ENCODE peak calls at places on chromosomes 3 and 15, in ten cellular contexts. M is fibroblast of lung; G is left lung; E is pancreas; T is endodermal cell; L is uterus; F is thoracic aorta; I is psoas muscle; P is CD8-positive, alpha-beta T cell; B is IMR-90. J is an unnamed sample. For H3K4me1 and H3K36me3, the result is how much of the 10 kb centered on the place peaks cover.

GRCh38 chr3:51933471-51934138 is 8.1 kb downstream of the RRP9 start:
- DNase-seq in M (no peak), G (no peak), E (no peak), T (no peak), L (no peak), F (no peak), I (no peak), P (no peak), B (no peak), J (no peak)

GRCh38 chr3:77468408-77469045 is 428.6 kb downstream of the ROBO2 start:
- DNase-seq in M (peak), G (no peak), E (no peak), T (no peak), L (no peak), F (no peak), I (no peak), P (no peak), B (no peak), J (no peak)

GRCh38 chr3:160413613-160414248 is 14.3 kb downstream of the SMC4 start:
- DNase-seq in M (peak), G (no peak), E (peak), T (peak), L (peak), F (no peak), I (peak), P (peak), B (peak), J (peak)

GRCh38 chr3:112681822-112682325 is 40.9 kb upstream of the CCDC80 start:
- DNase-seq in M (peak), G (no peak), E (no peak), T (no peak), L (no peak), F (no peak), I (no peak), P (no peak), B (peak), J (no peak)

GRCh38 chr3:112373924-112374323 is 41.0 kb downstream of the CD200 start:
- DNase-seq in M (no peak), G (no peak), E (no peak), T (no peak), L (no peak), F (no peak), I (no peak), P (no peak), B (no peak), J (no peak)

GRCh38 chr3:14154242-14154641 is 24.2 kb downstream of the XPC start:
- DNase-seq in M (no peak), G (no peak), E (no peak), T (peak), L (no peak), F (no peak), I (no peak), P (no peak), B (no peak), J (no peak)

GRCh38 chr3:112030911-112031310 is 3.6 kb upstream of the TMPRSS7 start:
- DNase-seq in M (no peak), G (no peak), E (no peak), T (no peak), L (no peak), F (no peak), I (no peak), P (no peak), B (no peak), J (no peak)

GRCh38 chr3:52430416-52430810 is 14.5 kb downstream of the SEMA3G start:
- DNase-seq in M (no peak), G (no peak), E (no peak), T (no peak), L (no peak), F (no peak), I (no peak), P (no peak), B (no peak), J (no peak)

GRCh38 chr3:139281512-139282196 is 62.2 kb upstream of the MRPS22 start:
- DNase-seq in M (no peak), G (no peak), E (no peak), T (no peak), L (no peak), F (no peak), I (no peak), P (no peak), B (no peak), J (no peak)

GRCh38 chr3:140910860-140911259 is 30.8 kb upstream of the SLC25A36 start:
- DNase-seq in M (peak), G (no peak), E (no peak), T (peak), L (no peak), F (no peak), I (no peak), P (no peak), B (peak), J (no peak)

GRCh38 chr3:108008931-108009635 is 81.7 kb downstream of the CD47 start:
- DNase-seq in M (no peak), G (no peak), E (no peak), T (no peak), L (no peak), F (no peak), I (no peak), P (no peak), B (peak), J (no peak)

GRCh38 chr15:41269887-41270286 is 38.8 kb downstream of the CHP1 start:
- DNase-seq in M (no peak), G (no peak), E (no peak), T (no peak), L (no peak), F (no peak), I (no peak), P (no peak), B (no peak), J (no peak)

GRCh38 chr15:35557544-35557943 is 11.6 kb upstream of the DPH6 start:
- DNase-seq in M (peak), G (no peak), E (no peak), T (no peak), L (no peak), F (no peak), I (no peak), P (no peak), B (peak), J (no peak)

GRCh38 chr15:45884289-45884688 is 249.5 kb downstream of the SQOR start:
- DNase-seq in M (no peak), G (no peak), E (no peak), T (no peak), L (no peak), F (no peak), I (no peak), P (no peak), B (no peak), J (no peak)

GRCh38 chr3:27729325-27729724 is 7.2 kb upstream of the EOMES start:
- DNase-seq in M (no peak), G (no peak), E (no peak), T (peak), L (no peak), F (no peak), I (no peak), P (no peak), B (no peak), J (no peak)

GRCh38 chr15:85482896-85483295 is 102.5 kb downstream of the AKAP13 start:
- DNase-seq in M (peak), G (no peak), E (no peak), T (no peak), L (no peak), F (no peak), I (no peak), P (no peak), B (peak), J (no peak)

DNA sequence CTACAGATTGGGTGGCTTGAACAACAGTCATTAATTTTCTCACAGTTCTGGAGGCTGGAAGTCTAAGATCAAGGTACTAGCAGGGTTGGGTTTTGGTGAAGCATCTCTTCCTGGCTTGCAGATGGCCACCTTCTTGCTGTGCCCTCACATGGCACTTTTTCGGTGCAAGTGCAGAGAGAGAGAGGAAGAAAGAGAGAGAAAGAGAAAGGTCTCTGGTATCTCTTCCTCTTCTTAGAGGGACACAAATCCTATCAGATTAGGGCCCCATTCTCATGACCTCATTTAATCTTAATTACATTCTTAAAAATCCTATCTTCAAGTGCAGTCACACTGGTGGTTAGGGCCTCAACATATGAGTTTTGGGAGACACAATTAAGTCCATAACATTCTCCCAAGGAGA is 167.1 kb downstream of the NFKBIZ start:
- DNase-seq in M (no peak), G (no peak), E (no peak), T (no peak), L (no peak), F (no peak), I (no peak), P (no peak), B (no peak), J (no peak)
- H3K4me1 ChIP-seq in M (under half), G (under half), E (under half), T (under half), L (under half), F (under half), I (under half), P (under half), B (under half), J (under half)

DNA sequence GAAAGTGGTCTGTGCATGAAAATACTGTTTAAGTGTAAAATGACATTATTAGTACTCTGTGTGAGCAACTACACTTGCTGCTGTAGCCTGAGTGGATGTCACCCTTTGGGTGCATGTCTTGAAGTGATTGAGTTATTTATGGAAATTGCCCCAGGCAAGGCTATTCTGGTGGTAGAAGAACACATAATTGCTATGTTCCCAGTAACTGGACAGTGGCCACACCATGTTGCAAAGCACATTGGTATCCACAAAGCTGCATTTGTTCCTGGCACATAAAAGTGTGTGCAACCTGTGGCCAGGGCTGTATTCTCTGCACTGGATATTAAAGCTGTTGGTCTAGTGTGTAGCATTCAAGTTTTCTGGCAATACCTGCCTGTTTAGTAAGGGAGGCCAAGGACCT is 23.8 kb downstream of the MTMR14 start:
- DNase-seq in M (no peak), G (no peak), E (no peak), T (no peak), L (no peak), F (no peak), I (no peak), P (no peak), B (no peak), J (no peak)
- H3K36me3 ChIP-seq in M (under half), G (under half), E (under half), T (half or more), L (under half), F (half or more), I (under half), P (half or more), B (half or more), J (half or more)

DNA sequence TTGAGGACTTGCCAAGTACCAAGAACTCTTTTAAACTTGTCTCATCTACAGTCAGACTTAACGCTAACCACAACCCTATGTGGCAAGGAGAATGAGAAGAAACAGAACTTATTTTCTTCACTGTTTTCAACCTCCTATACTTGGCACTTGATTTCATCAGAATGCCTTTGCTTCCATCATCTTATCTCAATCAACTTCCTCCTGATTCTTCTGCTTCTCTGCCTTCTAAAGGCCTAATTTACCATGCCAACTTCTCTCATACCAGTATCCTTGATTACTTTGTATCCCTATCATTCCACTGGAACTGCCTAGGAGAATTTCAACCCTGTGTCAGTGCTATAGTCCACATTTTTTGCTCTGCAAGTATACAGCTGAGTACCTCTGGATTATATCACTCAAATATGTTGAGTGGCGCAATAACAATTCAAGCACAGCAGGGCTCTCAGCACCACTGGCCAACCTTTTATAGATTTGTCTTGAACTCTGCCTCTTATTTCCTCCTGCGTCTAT is 413.6 kb downstream of the ROBO1 start:
- DNase-seq in M (no peak), G (no peak), E (no peak), T (no peak), L (no peak), F (no peak), I (no peak), P (no peak), B (no peak), J (no peak)
- H3K27ac ChIP-seq in M (no peak), G (no peak), E (no peak), T (no peak), L (no peak), F (no peak), I (no peak), P (no peak), B (no peak), J (no peak)

GRCh38 chr3:78988324-78988723 is 779.5 kb downstream of the ROBO1 start:
- DNase-seq in M (peak), G (no peak), E (no peak), T (no peak), L (no peak), F (no peak), I (no peak), P (no peak), B (peak), J (no peak)
- H3K4me1 ChIP-seq in M (under half), G (under half), E (under half), T (under half), L (under half), F (under half), I (under half), P (under half), B (under half), J (under half)

GRCh38 chr15:74453925-74454763 is 6.8 kb downstream of the UBL7 start:
- DNase-seq in M (no peak), G (no peak), E (no peak), T (no peak), L (no peak), F (no peak), I (no peak), P (no peak), B (peak), J (no peak)

GRCh38 chr15:74449643-74450205 is 11.2 kb downstream of the UBL7 start:
- DNase-seq in M (no peak), G (no peak), E (no peak), T (no peak), L (no peak), F (no peak), I (no peak), P (no peak), B (no peak), J (no peak)

GRCh38 chr15:74454764-74455500 is 6.0 kb downstream of the UBL7 start:
- DNase-seq in M (no peak), G (no peak), E (no peak), T (no peak), L (no peak), F (no peak), I (no peak), P (no peak), B (no peak), J (no peak)

GRCh38 chr15:74451322-74451721 is 9.6 kb downstream of the UBL7 start:
- DNase-seq in M (no peak), G (no peak), E (no peak), T (no peak), L (no peak), F (no peak), I (no peak), P (no peak), B (no peak), J (no peak)

DNA sequence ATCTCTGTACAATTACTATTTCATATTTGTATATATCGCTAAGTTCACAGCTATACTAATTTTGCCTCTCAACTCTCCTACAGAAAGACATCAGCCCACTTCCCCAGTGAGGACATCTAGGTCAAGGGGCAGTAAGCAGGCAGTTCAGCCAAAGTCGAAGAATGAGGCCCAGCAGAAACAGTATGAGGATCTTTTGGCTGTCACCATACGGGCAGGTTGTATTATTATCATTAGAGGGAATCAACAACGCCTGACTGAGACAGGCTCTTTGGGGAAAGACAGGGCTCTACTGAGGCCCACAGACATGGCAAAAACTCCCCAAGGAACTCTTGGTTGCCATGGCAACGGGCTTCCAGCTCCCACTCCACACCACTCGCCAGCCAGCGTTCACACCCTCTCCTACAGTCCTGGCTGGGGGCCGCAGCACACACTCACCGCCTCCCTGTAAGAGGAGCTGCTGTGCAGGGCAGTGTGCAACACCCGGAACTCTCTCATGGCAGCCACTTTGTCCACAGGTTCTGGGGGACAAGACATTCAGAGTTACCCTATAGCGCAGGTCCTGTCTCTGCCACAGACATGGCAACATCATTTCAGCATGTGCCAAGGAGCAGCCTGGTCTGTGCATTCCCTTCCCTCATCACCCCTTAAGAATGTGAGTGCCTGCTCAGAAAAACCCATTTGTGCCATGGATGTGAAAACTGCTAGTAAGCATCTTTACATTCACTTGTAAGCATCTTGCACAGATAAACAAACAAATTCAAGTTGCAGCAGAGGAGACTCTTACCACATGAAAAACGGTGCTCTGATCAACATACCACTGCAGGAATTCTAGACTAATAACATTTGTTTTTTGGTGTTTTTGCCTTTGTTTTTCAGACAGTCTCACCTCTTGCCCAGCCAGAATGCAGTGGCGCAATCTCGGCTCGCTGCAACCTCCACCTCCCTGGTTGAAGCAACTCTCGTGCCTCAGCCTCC is 8.8 kb downstream of the UBL7 start:
- DNase-seq in M (no peak), G (no peak), E (no peak), T (peak), L (no peak), F (no peak), I (no peak), P (no peak), B (no peak), J (no peak)
- H3K36me3 ChIP-seq in M (under half), G (under half), E (under half), T (under half), L (under half), F (half or more), I (under half), P (under half), B (under half), J (half or more)

GRCh38 chr3:185940951-185941350 is 3.1 kb upstream of the TRA2B start:
- DNase-seq in M (no peak), G (no peak), E (no peak), T (no peak), L (no peak), F (no peak), I (no peak), P (no peak), B (no peak), J (no peak)

GRCh38 chr3:185942907-185943306 is 5.1 kb upstream of the TRA2B start:
- DNase-seq in M (no peak), G (no peak), E (no peak), T (peak), L (no peak), F (no peak), I (no peak), P (no peak), B (no peak), J (no peak)

GRCh38 chr3:185942396-185942795 is 4.6 kb upstream of the TRA2B start:
- DNase-seq in M (no peak), G (no peak), E (no peak), T (no peak), L (no peak), F (no peak), I (no peak), P (no peak), B (no peak), J (no peak)

GRCh38 chr3:185939721-185940120 is 1.9 kb upstream of the TRA2B start:
- DNase-seq in M (no peak), G (no peak), E (no peak), T (no peak), L (no peak), F (no peak), I (no peak), P (no peak), B (no peak), J (no peak)

GRCh38 chr3:185943363-185944106 is 5.7 kb upstream of the TRA2B start:
- DNase-seq in M (peak), G (peak), E (peak), T (peak), L (peak), F (peak), I (peak), P (peak), B (peak), J (peak)
- H3K27ac ChIP-seq in M (no peak), G (peak), E (peak), T (no peak), L (no peak), F (peak), I (peak), P (no peak), B (no peak), J (no peak)

DNA sequence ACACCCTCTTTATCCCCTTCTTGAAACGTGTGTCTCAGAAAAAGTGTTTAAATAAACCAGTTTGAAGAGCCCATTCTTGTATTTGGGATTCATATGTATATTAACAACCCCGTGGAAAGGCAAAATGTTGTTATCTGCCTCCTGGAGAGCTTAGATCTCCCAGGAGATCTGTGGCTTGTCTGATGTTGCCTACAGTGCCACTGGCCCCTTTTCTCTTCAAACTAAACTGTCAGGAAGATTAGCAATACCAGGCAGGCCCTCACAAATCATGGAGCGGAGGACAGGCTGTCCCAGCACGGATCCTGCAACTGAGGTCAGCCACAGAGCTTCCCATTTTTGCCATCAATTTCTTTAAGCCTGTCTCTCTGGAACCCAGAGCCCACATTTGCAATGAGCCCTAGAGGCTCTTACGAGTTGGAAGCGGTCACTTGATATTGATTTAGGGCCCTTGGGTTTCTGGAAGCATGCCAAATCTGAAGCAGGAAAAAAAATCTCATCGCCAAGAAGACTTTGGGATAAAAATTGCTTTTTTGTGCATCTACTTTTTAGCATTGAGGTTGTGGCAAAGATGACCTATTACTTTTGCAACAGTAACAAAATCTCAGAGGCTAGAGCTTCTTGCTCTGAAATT is 234.1 kb downstream of the OPA1 start:
- DNase-seq in M (no peak), G (no peak), E (no peak), T (peak), L (no peak), F (no peak), I (no peak), P (no peak), B (no peak), J (no peak)
- H3K4me1 ChIP-seq in M (under half), G (under half), E (under half), T (under half), L (under half), F (under half), I (under half), P (under half), B (under half), J (under half)

DNA sequence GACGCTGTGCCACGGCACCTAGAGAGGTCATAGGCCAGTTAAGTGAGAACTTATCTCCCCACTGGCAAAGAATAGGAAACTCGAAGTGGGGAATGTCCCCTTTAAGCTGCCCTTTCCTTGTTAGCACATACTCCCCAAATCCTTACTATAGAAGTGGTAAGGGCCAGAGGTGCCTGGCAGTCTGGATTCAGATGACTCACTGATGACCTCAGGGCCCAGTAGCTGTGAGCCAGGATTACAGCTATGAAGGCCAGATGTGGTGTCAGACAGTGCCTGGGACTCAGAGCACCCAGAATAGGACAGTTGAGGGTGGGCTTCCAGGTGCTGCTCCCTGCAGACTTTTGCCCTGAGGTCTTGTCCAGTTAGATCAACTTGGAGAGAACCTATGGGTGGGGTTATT is 37.7 kb downstream of the PDIA5 start:
- DNase-seq in M (peak), G (no peak), E (no peak), T (no peak), L (no peak), F (no peak), I (no peak), P (no peak), B (peak), J (no peak)
- H3K36me3 ChIP-seq in M (under half), G (under half), E (under half), T (half or more), L (under half), F (under half), I (under half), P (under half), B (under half), J (under half)